ENCODE peak calls at places on chromosome 2, in five cellular contexts. W is right cardiac atrium, A is neural progenitor cell, L is NT2/D1, N is keratinocyte. E is an unnamed sample.

GRCh38 chr2:30305235-30305634 is 73.9 kb downstream of the LBH start:
- DNase-seq in W (no peak), A (no peak), L (no peak), N (no peak), E (no peak)

GRCh38 chr2:174024524-174025270 is 59.5 kb upstream of the SP3 start:
- DNase-seq in W (peak; percentile 98), A (peak; percentile 80), L (no peak), N (no peak), E (peak; percentile 62)

GRCh38 chr2:205130111-205130829 is 552.0 kb upstream of the NRP2 start:
- DNase-seq in W (no peak), A (no peak), L (no peak), N (no peak), E (no peak)

GRCh38 chr2:127128508-127128907 is 21.6 kb upstream of the BIN1 start:
- DNase-seq in W (no peak), A (peak; percentile 91), L (no peak), N (no peak), E (peak; percentile 31)

GRCh38 chr2:113834057-113834720 is 55.7 kb upstream of the ACTR3 start:
- DNase-seq in W (no peak), A (no peak), L (no peak), N (no peak), E (no peak)

GRCh38 chr2:132873738-132874137 is 203.7 kb upstream of the LYPD1 start:
- DNase-seq in W (no peak), A (no peak), L (no peak), N (no peak), E (no peak)

GRCh38 chr2:101794141-101794540 is 96.6 kb downstream of the MAP4K4 start:
- DNase-seq in W (no peak), A (no peak), L (no peak), N (no peak), E (peak; percentile 40)

GRCh38 chr2:12441750-12442626 is 274.7 kb upstream of the TRIB2 start:
- DNase-seq in W (no peak), A (peak; percentile 32), L (no peak), N (no peak), E (no peak)

GRCh38 chr2:17976871-17977746 is 98.6 kb downstream of the KCNS3 start:
- DNase-seq in W (no peak), A (no peak), L (no peak), N (peak; percentile 15), E (peak; percentile 87)

GRCh38 chr2:28691774-28692281 is 59.8 kb upstream of the PPP1CB start:
- DNase-seq in W (peak; percentile 74), A (peak; percentile 75), L (no peak), N (no peak), E (peak; percentile 92)

GRCh38 chr2:110838657-110839357 is 106.4 kb downstream of the ACOXL start:
- DNase-seq in W (no peak), A (no peak), L (no peak), N (no peak), E (no peak)

GRCh38 chr2:25938345-25938744 is 44.0 kb downstream of the KIF3C start:
- DNase-seq in W (peak; percentile 73), A (no peak), L (no peak), N (no peak), E (no peak)

GRCh38 chr2:27583390-27583915 is 611 bp downstream of the ZNF512 start:
- DNase-seq in W (no peak), A (no peak), L (no peak), N (no peak), E (no peak)

GRCh38 chr2:53460347-53460746 is 307.3 kb upstream of the CHAC2 start:
- DNase-seq in W (no peak), A (no peak), L (no peak), N (no peak), E (no peak)

GRCh38 chr2:195706161-195706900 is 49.3 kb downstream of the SLC39A10 start:
- DNase-seq in W (no peak), A (peak; percentile 51), L (peak; percentile 16), N (no peak), E (peak; percentile 40)

GRCh38 chr2:7627587-7627986 is 710.4 kb downstream of the RNF144A start:
- DNase-seq in W (no peak), A (no peak), L (no peak), N (no peak), E (no peak)

GRCh38 chr2:31110998-31111397 is 27.2 kb downstream of the GALNT14 start:
- DNase-seq in W (no peak), A (peak; percentile 30), L (no peak), N (no peak), E (no peak)

GRCh38 chr2:216315817-216316603 is 56.3 kb downstream of the MARCHF4 start:
- DNase-seq in W (no peak), A (peak; percentile 84), L (peak; percentile 47), N (no peak), E (peak; percentile 35)

GRCh38 chr2:74890711-74891110 is 56.8 kb downstream of the HK2 start:
- DNase-seq in W (no peak), A (no peak), L (no peak), N (no peak), E (no peak)

GRCh38 chr2:12881952-12882351 is 165.2 kb downstream of the TRIB2 start:
- DNase-seq in W (no peak), A (no peak), L (no peak), N (no peak), E (peak; percentile 31)

GRCh38 chr2:26462100-26462499 is 15.8 kb downstream of the OTOF start:
- DNase-seq in W (peak; percentile 18), A (no peak), L (no peak), N (no peak), E (no peak)

DNA sequence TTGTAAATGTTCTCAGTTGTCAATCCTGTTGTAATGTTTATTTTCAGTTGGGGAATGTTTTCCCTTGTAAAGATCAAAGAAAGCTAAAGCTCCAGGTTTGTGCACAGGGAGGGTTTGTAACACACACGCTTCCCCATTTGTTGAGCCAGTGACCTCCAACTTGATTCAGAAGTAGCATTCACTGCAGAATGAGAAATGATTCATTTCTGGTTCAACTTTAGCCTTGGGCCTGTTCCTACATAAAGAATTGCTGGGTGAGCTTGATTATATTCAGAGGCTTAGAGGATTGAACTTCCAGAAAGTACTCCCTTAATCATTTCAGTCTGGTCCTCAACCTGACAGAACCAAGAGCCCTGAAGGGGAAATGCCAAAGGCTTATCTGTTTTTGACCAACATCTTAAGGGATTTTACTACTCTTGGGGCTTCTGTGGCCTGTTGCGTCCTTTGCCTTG is 70.6 kb upstream of the CAVIN2 start:
- DNase-seq in W (no peak), A (no peak), L (no peak), N (no peak), E (peak; percentile 12)
- H3K4me3 ChIP-seq in W (no peak overlapping the region), A (no peak overlapping the region), L (no peak overlapping the region), N (no peak overlapping the region), E (no peak overlapping the region)

GRCh38 chr2:219494952-219495530 is 3.6 kb upstream of the GMPPA start:
- DNase-seq in W (peak; percentile 37), A (no peak), L (no peak), N (no peak), E (no peak)
- H3K27me3 ChIP-seq in W (no peaks in the 10 kb centered on the region), A (peaks cover 78% of the 10 kb centered on the region), L (peaks cover 59% of the 10 kb centered on the region), N (peaks cover 50% of the 10 kb centered on the region), E (peaks cover 8% of the 10 kb centered on the region)

GRCh38 chr2:104432401-104432800 is 421.5 kb upstream of the POU3F3 start:
- DNase-seq in W (no peak), A (no peak), L (no peak), N (no peak), E (no peak)
- H3K4me3 ChIP-seq in W (no peak overlapping the region), A (no peak overlapping the region), L (no peak overlapping the region), N (no peak overlapping the region), E (no peak overlapping the region)

GRCh38 chr2:239854596-239854995 is 170.5 kb downstream of the NDUFA10 start:
- DNase-seq in W (no peak), A (no peak), L (no peak), N (no peak), E (no peak)
- H3K27me3 ChIP-seq in W (no peaks in the 10 kb centered on the region), A (no peaks in the 10 kb centered on the region), L (no peaks in the 10 kb centered on the region), N (no peaks in the 10 kb centered on the region), E (no peaks in the 10 kb centered on the region)

GRCh38 chr2:55283083-55283482 is 14.1 kb upstream of the MTIF2 start:
- DNase-seq in W (no peak), A (no peak), L (no peak), N (no peak), E (no peak)
- H3K4me3 ChIP-seq in W (peak overlapping the region; percentile 53), A (no peak overlapping the region), L (no peak overlapping the region), N (no peak overlapping the region), E (no peak overlapping the region)

GRCh38 chr2:23492941-23493340 is 108.0 kb downstream of the KLHL29 start:
- DNase-seq in W (no peak), A (no peak), L (no peak), N (peak; percentile 70), E (no peak)

GRCh38 chr2:23491622-23492336 is 106.8 kb downstream of the KLHL29 start:
- DNase-seq in W (no peak), A (no peak), L (no peak), N (no peak), E (no peak)

GRCh38 chr2:23495661-23496114 is 110.7 kb downstream of the KLHL29 start:
- DNase-seq in W (peak; percentile 77), A (no peak), L (no peak), N (no peak), E (peak; percentile 30)

GRCh38 chr2:23492337-23492675 is 107.3 kb downstream of the KLHL29 start:
- DNase-seq in W (no peak), A (no peak), L (no peak), N (no peak), E (no peak)

DNA sequence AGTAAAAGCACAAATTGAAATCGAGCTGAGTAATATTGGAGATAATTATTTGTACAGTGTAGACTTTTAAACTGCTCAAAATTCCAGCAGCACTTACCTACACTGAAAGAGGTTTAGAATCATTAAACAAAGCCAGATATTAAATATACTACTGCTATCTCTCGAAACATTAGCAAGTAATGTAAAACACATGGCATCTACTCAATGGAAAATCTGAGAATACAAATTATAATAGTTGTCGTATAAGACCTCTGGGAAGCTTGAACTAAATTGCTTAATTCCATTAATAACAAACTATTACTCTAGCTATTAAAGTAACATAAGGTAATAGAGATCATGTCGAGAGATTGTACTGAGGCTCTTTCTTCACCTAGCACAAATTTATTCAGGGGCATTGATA is 108.9 kb downstream of the KLHL29 start:
- DNase-seq in W (no peak), A (no peak), L (no peak), N (no peak), E (no peak)
- H3K27me3 ChIP-seq in W (no peaks in the 10 kb centered on the region), A (no peaks in the 10 kb centered on the region), L (no peaks in the 10 kb centered on the region), N (no peaks in the 10 kb centered on the region), E (no peaks in the 10 kb centered on the region)

DNA sequence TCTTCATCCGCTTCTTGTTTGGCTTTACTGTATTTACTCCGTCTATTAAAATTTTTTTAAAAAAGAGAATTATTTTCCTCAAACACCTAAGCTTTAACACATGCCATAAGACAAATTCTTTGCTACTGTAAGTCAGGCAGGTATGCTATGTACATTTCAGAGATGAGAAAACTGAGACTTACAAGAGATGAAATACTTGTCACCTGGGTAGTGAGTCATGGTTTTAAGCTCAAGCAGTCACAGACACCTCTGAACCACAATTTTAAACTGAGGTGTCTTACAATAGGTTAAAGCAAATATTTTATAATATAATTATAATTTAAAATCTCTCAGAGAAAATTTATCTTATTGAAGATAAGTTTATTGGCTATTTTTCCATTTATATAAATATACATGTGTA is 126.0 kb downstream of the EPHA4 start:
- DNase-seq in W (no peak), A (no peak), L (no peak), N (no peak), E (no peak)
- H3K4me3 ChIP-seq in W (no peak overlapping the region), A (no peak overlapping the region), L (no peak overlapping the region), N (no peak overlapping the region), E (no peak overlapping the region)